ENCODE peak calls at places on chromosomes 11 and 22, in four cellular contexts. S is activated T-helper 1 cell treated with Interleukin-2 at 50 U/mL for 16 hours, P is foreskin keratinocyte, G is prostate gland. I is an unnamed sample.

GRCh38 chr11:13262096-13262495 is 15.5 kb upstream of the BMAL1 start:
- DNase-seq in S (no peak), P (no peak), G (no peak), I (no peak)

GRCh38 chr11:44574620-44575287 is 9.3 kb downstream of the CD82 start:
- DNase-seq in S (no peak), P (peak; percentile 96), G (peak; percentile 47), I (peak; percentile 33)

GRCh38 chr11:35010656-35011055 is 94.2 kb downstream of the PDHX start:
- DNase-seq in S (no peak), P (no peak), G (no peak), I (no peak)

GRCh38 chr22:49737101-49737551 is 90.5 kb downstream of the BRD1 start:
- DNase-seq in S (no peak), P (no peak), G (no peak), I (no peak)

GRCh38 chr11:126405906-126406305 is 50.4 kb downstream of the ST3GAL4 start:
- DNase-seq in S (no peak), P (peak; percentile 66), G (no peak), I (no peak)

GRCh38 chr22:23565288-23565941 is 14.7 kb downstream of the IGLL1 start:
- DNase-seq in S (no peak), P (no peak), G (no peak), I (no peak)

GRCh38 chr11:48081151-48082010 is 101.0 kb downstream of the PTPRJ start:
- DNase-seq in S (no peak), P (peak; percentile 7), G (peak; percentile 69), I (no peak)

GRCh38 chr11:2314136-2314524 is 12.3 kb downstream of the TSPAN32 start:
- DNase-seq in S (no peak), P (no peak), G (no peak), I (no peak)

GRCh38 chr22:24526191-24526590 is 28.7 kb downstream of the GUCD1 start:
- DNase-seq in S (no peak), P (no peak), G (no peak), I (no peak)

GRCh38 chr11:7196396-7197146 is 55.1 kb upstream of the SYT9 start:
- DNase-seq in S (no peak), P (peak; percentile 3), G (no peak), I (no peak)

GRCh38 chr22:24367841-24368240 is 59.6 kb upstream of the ADORA2A start:
- DNase-seq in S (no peak), P (no peak), G (no peak), I (no peak)

GRCh38 chr11:108135845-108136599 is 14.7 kb downstream of the ACAT1 start:
- DNase-seq in S (no peak), P (peak; percentile 55), G (no peak), I (no peak)

GRCh38 chr11:24932110-24933000 is 435.5 kb downstream of the LUZP2 start:
- DNase-seq in S (no peak), P (peak; percentile 81), G (no peak), I (no peak)

GRCh38 chr11:14905104-14906033 is 13.3 kb upstream of the CYP2R1 start:
- DNase-seq in S (peak; percentile 59), P (no peak), G (peak; percentile 19), I (peak; percentile 69)

GRCh38 chr11:133999355-133999754 is 42.6 kb upstream of the IGSF9B start:
- DNase-seq in S (no peak), P (no peak), G (no peak), I (no peak)

GRCh38 chr11:126438272-126438671 is 82.8 kb downstream of the ST3GAL4 start:
- DNase-seq in S (no peak), P (no peak), G (no peak), I (no peak)

GRCh38 chr11:128686745-128687177 is 7.1 kb upstream of the FLI1 start:
- DNase-seq in S (no peak), P (no peak), G (no peak), I (no peak)

GRCh38 chr11:134283461-134284230 is 7.5 kb downstream of the GLB1L3 start:
- DNase-seq in S (no peak), P (no peak), G (no peak), I (no peak)